ENCODE peak calls at places on chromosome 16, in four cellular contexts. R is mesendoderm, T is IMR-90, G is H1. Y is an unnamed sample.

GRCh38 chr16:56312028-56312300 is 113.4 kb downstream of the AMFR start:
- DNase-seq in R (no peak), T (no peak), G (no peak), Y (no peak)

GRCh38 chr16:59368586-59368985 is 634.5 kb upstream of the GOT2 start:
- DNase-seq in R (no peak), T (no peak), G (no peak), Y (no peak)

GRCh38 chr16:19228057-19228456 is 57.5 kb upstream of the CLEC19A start:
- DNase-seq in R (peak; percentile 80), T (no peak), G (no peak), Y (no peak)

GRCh38 chr16:69240336-69240735 is 53.4 kb downstream of the SNTB2 start:
- DNase-seq in R (no peak), T (peak; percentile 73), G (no peak), Y (no peak)

GRCh38 chr16:50550035-50550434 is 1.8 kb downstream of the NKD1 start:
- DNase-seq in R (no peak), T (no peak), G (no peak), Y (no peak)

GRCh38 chr16:79093554-79093967 is 507.0 kb downstream of the MAF start:
- DNase-seq in R (no peak), T (no peak), G (no peak), Y (no peak)

GRCh38 chr16:59964232-59964924 is 1230.3 kb upstream of the GOT2 start:
- DNase-seq in R (no peak), T (no peak), G (no peak), Y (no peak)

GRCh38 chr16:74100405-74101316 is 196.0 kb upstream of the PSMD7 start:
- DNase-seq in R (peak; percentile 85), T (no peak), G (no peak), Y (no peak)

GRCh38 chr16:86929149-86929871 is 351.0 kb downstream of the FOXL1 start:
- DNase-seq in R (peak; percentile 85), T (peak; percentile 93), G (no peak), Y (no peak)

DNA sequence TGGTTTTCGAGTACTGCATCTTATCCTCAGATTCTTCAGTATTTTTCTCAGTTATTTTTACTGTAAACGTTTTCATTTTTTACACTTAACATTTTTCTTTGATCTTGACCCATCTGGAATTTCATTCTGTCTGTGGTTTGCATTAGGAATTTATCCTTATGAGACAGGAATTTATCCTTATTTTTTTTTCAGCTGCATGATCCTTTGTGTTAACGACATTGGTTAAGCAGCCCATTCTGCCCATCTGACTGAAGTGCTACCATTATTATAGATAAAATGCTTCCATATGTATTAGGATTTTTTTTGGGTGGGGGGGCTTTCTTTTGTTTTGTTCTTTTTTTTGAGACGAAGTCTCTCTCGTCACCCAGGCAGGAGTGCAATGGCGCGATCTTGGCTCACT is 41.0 kb downstream of the SNX29 start:
- DNase-seq in R (no peak), T (peak; percentile 80), G (no peak), Y (no peak)
- H2BK5ac ChIP-seq in R (no peak overlapping the region), T (peak overlapping the region; percentile 29), G (no peak overlapping the region), Y (no peak overlapping the region)

DNA sequence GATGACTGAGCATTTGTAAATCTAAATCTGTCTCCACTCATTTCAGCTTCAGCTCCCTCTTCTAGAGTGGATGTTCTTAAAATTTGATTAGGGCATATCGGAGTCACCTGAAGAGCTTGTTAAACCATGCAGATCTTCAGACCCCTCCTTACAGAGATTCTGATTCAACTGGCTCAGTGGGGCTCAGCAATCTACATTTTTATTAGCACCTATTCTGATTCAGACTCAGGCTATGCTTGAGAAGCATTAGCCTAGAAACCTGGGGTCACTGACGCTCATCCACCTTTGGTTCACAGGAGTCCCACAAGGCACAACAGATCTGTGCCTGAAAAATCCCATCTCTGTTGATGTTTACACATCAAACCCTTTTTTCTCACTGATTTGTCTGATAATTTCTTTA is 365.6 kb downstream of the GRIN2A start:
- DNase-seq in R (no peak), T (no peak), G (no peak), Y (no peak)
- H4K5ac ChIP-seq in R (no peak overlapping the region), T (no peak overlapping the region), G (peak overlapping the region; percentile 51), Y (no peak overlapping the region)

DNA sequence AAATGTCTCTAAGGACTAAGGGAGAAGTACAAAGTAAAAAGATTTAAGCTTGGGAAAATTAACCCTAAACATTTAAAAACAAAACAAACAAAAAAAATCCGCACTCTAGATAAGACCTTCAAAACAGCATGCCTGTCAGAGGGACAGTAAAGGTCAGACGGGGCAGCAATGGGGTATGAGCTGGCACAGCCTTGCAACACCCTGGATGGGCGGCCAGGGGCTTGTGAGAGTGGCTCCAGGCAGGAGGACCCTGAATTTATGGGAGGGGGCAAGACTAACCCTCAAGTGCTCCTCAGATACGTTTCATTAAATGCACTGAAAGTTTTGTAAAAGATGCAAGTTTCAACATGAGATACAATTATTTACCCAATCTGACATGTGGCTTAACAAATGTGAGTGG is 128.6 kb downstream of the ANKRD11 start:
- DNase-seq in R (no peak), T (no peak), G (no peak), Y (no peak)
- H2BK5ac ChIP-seq in R (no peak overlapping the region), T (no peak overlapping the region), G (peak overlapping the region; percentile 92), Y (no peak overlapping the region)

DNA sequence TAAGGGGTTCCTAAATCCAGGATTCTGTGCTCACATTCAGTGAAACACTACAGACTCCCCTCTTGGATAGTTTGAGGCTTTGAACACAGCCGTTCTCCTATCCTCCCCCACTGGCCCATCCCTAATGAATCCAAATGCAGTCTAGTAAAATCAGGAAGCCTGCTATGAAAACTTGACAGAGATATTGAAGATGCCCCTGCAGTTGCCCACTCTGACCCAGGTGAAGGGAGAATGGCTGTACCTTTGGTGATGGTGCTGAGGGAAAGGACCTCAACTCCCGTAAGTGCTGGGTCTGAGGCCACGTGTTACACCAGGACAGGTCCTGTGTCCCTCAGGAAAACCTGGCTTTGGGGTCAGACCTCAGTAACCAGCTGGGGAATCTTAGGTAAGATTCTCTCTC is 54.4 kb downstream of the SF3B3 start:
- DNase-seq in R (no peak), T (no peak), G (no peak), Y (no peak)
- H4K5ac ChIP-seq in R (no peak overlapping the region), T (no peak overlapping the region), G (no peak overlapping the region), Y (no peak overlapping the region)

GRCh38 chr16:90005956-90006663 is 13.1 kb downstream of the DBNDD1 start:
- DNase-seq in R (no peak), T (no peak), G (no peak), Y (no peak)

GRCh38 chr16:90008708-90009145 is 10.5 kb downstream of the DBNDD1 start:
- DNase-seq in R (no peak), T (peak; percentile 16), G (no peak), Y (no peak)

GRCh38 chr16:90009172-90009899 is 9.9 kb downstream of the DBNDD1 start:
- DNase-seq in R (no peak), T (no peak), G (no peak), Y (no peak)

GRCh38 chr16:90004577-90004976 is 14.7 kb downstream of the DBNDD1 start:
- DNase-seq in R (no peak), T (no peak), G (no peak), Y (no peak)

GRCh38 chr16:90007015-90007414 is 12.2 kb downstream of the DBNDD1 start:
- DNase-seq in R (no peak), T (no peak), G (no peak), Y (no peak)
- H2BK5ac ChIP-seq in R (no peak overlapping the region), T (no peak overlapping the region), G (no peak overlapping the region), Y (no peak overlapping the region)

GRCh38 chr16:89909777-89910716 is 8.6 kb upstream of the MC1R start:
- DNase-seq in R (peak; percentile 81), T (peak; percentile 64), G (peak; percentile 93), Y (peak; percentile 88)
- H4K5ac ChIP-seq in R (no peak overlapping the region), T (no peak overlapping the region), G (no peak overlapping the region), Y (no peak overlapping the region)

GRCh38 chr16:71428385-71428784 is 13.5 kb downstream of the TLE7 start:
- DNase-seq in R (no peak), T (no peak), G (no peak), Y (no peak)

GRCh38 chr16:71428883-71429282 is 13.0 kb downstream of the TLE7 start:
- DNase-seq in R (no peak), T (no peak), G (no peak), Y (no peak)

GRCh38 chr16:71431176-71431575 is 10.7 kb downstream of the TLE7 start:
- DNase-seq in R (no peak), T (no peak), G (no peak), Y (no peak)

GRCh38 chr16:71430744-71431143 is 11.1 kb downstream of the TLE7 start:
- DNase-seq in R (peak; percentile 59), T (no peak), G (no peak), Y (no peak)

GRCh38 chr16:71429581-71429980 is 12.3 kb downstream of the TLE7 start:
- DNase-seq in R (no peak), T (no peak), G (no peak), Y (no peak)
- H2BK5ac ChIP-seq in R (no peak overlapping the region), T (no peak overlapping the region), G (no peak overlapping the region), Y (no peak overlapping the region)

GRCh38 chr16:46688101-46688656 is 799 bp downstream of the VPS35 start:
- DNase-seq in R (no peak), T (peak; percentile 20), G (no peak), Y (no peak)
- H4K5ac ChIP-seq in R (no peak overlapping the region), T (peak overlapping the region; percentile 1), G (no peak overlapping the region), Y (no peak overlapping the region)

DNA sequence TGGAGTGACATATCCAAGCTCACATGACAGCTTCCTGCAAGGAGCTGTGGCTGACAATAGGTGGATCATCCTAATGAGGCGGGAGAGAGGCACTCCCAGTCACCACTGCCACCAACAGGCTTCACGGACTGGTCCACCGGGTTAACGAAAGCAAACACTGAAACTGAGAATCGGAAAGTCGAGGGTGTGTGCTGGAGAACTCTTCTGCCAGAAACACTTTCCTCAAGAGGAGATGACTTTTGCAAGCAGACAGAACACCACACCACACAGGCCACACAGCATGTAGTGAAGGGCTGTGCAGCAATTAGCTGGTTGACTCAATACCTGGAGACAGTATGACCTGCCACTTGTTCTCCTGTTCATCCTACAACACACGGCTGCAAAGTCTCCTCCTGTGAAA is 53.0 kb upstream of the DNAJA2 start:
- DNase-seq in R (peak; percentile 14), T (no peak), G (no peak), Y (no peak)
- H2BK5ac ChIP-seq in R (no peak overlapping the region), T (no peak overlapping the region), G (no peak overlapping the region), Y (no peak overlapping the region)